ENCODE peak calls at places on chromosomes 1 and 21, in four cellular contexts. Y is GM12878, V is HepG2, N is HCT116. S is an unnamed sample.

GRCh38 chr1:76377247-76377646 is 302.7 kb downstream of the ST6GALNAC3 start:
- ATAC-seq in Y (no peak), V (no peak), N (no peak), S (no peak)

GRCh38 chr1:89175601-89176256 is at the start of gene GBP7:
- ATAC-seq in Y (no peak), V (no peak), N (no peak), S (no peak)

GRCh38 chr1:119467219-119467618 is 39.8 kb upstream of the HSD3B1 start:
- ATAC-seq in Y (no peak), V (no peak), N (no peak), S (no peak)

GRCh38 chr1:197837911-197838310 is 62.6 kb upstream of the DENND1B start:
- ATAC-seq in Y (no peak), V (peak; percentile 69), N (no peak), S (no peak)

GRCh38 chr1:72845342-72845741 is 563.0 kb upstream of the NEGR1 start:
- ATAC-seq in Y (peak; percentile 36), V (peak; percentile 56), N (no peak), S (no peak)

GRCh38 chr1:61452354-61452990 is 272.5 kb downstream of the TM2D1 start:
- ATAC-seq in Y (no peak), V (peak; percentile 9), N (no peak), S (no peak)

GRCh38 chr1:160520582-160520981 is 2.5 kb downstream of the SLAMF6 start:
- ATAC-seq in Y (no peak), V (no peak), N (peak; percentile 54), S (no peak)

GRCh38 chr1:16276302-16277020 is 39.5 kb upstream of the CPLANE2 start:
- ATAC-seq in Y (no peak), V (no peak), N (no peak), S (no peak)

GRCh38 chr1:169509354-169509753 is 23.6 kb upstream of the SLC19A2 start:
- ATAC-seq in Y (peak; percentile 41), V (peak; percentile 80), N (no peak), S (no peak)

GRCh38 chr1:179369751-179370341 is 4.1 kb downstream of the AXDND1 start:
- ATAC-seq in Y (peak; percentile 56), V (peak; percentile 30), N (peak; percentile 67), S (no peak)

GRCh38 chr1:41380979-41381690 is 19.9 kb downstream of the FOXO6 start:
- ATAC-seq in Y (no peak), V (peak; percentile 13), N (peak; percentile 29), S (peak; percentile 8)

GRCh38 chr1:29986986-29987385 is 736.4 kb downstream of the MATN1 start:
- ATAC-seq in Y (no peak), V (peak; percentile 49), N (no peak), S (peak; percentile 51)

GRCh38 chr1:23438545-23438944 is 14.0 kb upstream of the TCEA3 start:
- ATAC-seq in Y (no peak), V (no peak), N (no peak), S (no peak)

GRCh38 chr1:244075247-244075722 is 24.2 kb downstream of the ZBTB18 start:
- ATAC-seq in Y (peak; percentile 27), V (no peak), N (no peak), S (no peak)

GRCh38 chr21:14942801-14943490 is 121.9 kb downstream of the NRIP1 start:
- ATAC-seq in Y (no peak), V (peak; percentile 96), N (no peak), S (no peak)

GRCh38 chr1:89939059-89939570 is 55.8 kb upstream of the ZNF326 start:
- ATAC-seq in Y (no peak), V (no peak), N (no peak), S (no peak)

GRCh38 chr1:221241592-221241991 is 362.3 kb downstream of the HLX start:
- ATAC-seq in Y (no peak), V (no peak), N (no peak), S (no peak)

GRCh38 chr1:33128781-33129180 is 47.8 kb downstream of the AZIN2 start:
- ATAC-seq in Y (no peak), V (no peak), N (no peak), S (no peak)
- H3K4me3 ChIP-seq in Y (peak overlapping the region; percentile 46), V (no peak overlapping the region), N (no peak overlapping the region), S (no peak overlapping the region)

DNA sequence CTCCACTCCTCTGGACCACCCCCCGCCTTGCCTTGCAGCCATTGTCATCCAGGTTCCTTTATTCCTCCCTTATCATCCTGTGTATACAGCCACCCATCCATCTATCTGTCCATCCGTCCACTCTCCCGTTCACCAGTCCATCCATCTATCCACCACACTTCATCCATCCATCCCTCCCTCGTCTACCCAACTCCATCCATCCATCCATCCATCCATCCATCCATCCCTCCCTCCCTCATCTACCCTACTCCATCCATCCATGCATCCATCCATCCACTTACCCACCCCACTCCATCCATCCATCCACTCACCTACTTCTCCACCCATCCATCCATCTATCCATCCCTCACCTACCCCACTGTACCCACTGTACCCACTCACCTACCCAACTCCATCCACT is 35.4 kb downstream of the DHRS3 start:
- ATAC-seq in Y (no peak), V (no peak), N (no peak), S (no peak)
- TF ChIP-seq CTCF in Y (no peak), V (no peak), N (no peak), S (no peak)

DNA sequence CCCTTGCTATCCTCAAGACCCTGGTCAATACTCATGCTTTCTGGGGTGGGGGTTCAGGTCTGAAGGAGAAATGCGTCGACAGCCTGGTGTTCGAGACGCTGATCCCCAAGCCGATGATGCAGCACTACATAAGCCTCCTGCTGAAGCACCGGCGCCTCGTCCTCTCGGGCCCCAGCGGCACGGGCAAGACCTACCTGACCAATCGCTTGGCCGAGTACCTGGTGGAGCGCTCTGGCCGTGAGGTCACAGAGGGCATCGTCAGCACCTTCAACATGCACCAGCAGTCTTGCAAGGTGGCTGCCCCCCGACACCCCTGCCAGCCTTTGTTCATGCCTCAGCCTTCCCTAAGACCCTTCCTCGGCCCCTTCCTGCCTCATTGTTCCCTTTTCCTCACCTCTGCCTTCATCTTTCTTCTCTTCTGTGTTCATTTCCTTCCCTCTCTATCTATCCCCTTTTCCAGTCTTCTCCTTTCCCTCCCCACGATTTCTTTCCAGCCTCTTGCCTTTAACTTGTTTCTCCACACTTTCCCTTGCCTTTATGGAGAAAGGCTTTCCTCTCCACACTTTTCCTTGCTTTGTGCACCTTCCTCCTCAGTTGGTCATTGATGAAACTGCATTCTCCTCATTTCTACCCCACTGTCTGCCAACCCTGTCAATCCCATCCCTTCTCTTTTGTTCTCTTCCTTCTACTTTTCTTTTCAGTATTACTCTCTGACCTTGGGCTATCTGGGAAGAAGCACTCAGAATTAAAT is 18.3 kb upstream of the IPO9 start:
- ATAC-seq in Y (no peak), V (no peak), N (no peak), S (no peak)
- TF ChIP-seq POLR2AphosphoS5 in Y (no peak), V (no peak), N (no peak), S (no peak)

DNA sequence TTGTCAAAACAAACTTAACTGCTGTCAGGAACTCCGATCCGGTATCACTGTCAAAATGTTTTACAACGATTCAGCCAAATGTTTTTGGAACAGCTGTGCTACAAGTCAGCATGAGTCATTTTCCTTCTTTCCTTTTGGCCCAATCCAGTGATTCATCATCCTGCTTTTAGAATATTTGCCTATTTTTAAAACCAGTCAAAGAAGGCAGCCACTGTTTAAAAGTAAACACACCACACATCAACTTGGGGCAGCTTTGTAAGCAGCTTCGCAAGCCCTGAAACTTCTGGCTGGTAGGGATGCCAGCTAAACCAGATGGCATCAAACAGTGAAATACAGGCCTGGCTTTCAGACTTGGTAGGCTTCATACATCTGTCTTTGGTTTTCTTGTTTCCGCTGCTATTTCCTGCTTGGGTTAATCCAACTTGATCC is 14.9 kb downstream of the MAP3K7CL start:
- ATAC-seq in Y (no peak), V (no peak), N (no peak), S (peak; percentile 83)
- H3K4me3 ChIP-seq in Y (no peak overlapping the region), V (no peak overlapping the region), N (no peak overlapping the region), S (no peak overlapping the region)

DNA sequence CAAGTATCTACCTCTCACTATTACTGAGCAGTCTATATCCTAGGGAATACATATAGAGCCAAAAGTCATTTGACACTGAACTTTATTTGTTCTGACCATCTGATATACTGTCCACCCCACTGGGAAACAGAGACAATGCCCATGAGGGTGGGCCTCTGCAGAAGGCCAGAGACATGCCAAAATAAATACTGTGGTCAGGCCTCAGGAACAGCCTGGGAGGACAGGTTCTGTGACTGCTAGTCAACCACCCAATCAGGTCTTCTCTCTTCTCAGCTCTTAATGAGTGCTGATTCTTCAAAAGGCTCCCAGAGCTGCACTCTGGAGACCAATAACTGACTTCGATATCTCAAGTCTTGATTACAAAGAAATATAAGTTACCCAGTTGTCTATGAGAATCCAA is 5.5 kb upstream of the ANKRD35 start:
- ATAC-seq in Y (no peak), V (peak; percentile 3), N (no peak), S (no peak)
- TF ChIP-seq CTCF in Y (no peak), V (no peak), N (no peak), S (no peak)

DNA sequence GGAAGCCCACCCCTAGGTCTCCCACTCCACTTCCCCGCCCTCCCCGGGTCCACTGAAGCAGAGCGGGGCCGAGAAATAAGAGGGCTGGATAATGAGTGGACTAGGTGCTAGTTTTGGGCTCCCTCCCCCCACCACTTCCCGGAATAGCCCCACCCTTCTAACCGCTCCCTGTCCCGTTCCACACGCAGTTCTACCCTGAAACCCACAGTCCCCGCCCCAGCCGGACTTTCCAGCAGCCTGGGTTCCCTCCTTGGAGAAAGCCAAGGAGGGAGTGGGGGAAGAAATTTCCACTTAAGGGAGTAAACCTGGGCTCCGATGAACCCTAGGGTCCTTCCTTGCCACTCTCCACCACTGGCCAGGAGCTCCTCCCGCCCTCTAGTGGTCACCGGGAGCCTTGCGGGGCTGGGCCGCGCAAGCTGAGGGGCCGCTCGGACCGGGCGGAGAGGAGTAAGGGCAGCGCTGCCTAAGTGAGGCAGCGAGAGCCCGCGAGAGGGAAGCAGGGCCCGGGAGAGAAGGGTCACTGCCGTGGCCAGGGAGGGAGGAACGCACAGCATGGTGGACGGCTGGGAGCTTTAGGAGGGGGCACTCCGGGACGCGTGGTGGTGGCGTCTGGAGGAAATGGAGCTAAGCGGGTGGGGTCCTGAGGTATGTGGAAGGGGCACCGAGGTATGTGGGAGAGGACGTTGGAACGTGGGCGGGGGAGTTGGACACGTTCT is 14.3 kb downstream of the THBS3 start:
- ATAC-seq in Y (peak; percentile 93), V (peak; percentile 91), N (peak; percentile 78), S (peak; percentile 87)
- TF ChIP-seq POLR2AphosphoS5 in Y (no peak), V (no peak), N (peak; percentile 71), S (peak; percentile 73)

GRCh38 chr21:44353200-44353970 is at the start of gene TRPM2:
- ATAC-seq in Y (peak; percentile 62), V (no peak), N (no peak), S (peak; percentile 53)

GRCh38 chr21:44357064-44357837 is 3.8 kb downstream of the TRPM2 start:
- ATAC-seq in Y (no peak), V (no peak), N (no peak), S (no peak)

GRCh38 chr21:44354775-44355771 is 1.7 kb downstream of the TRPM2 start:
- ATAC-seq in Y (peak; percentile 49), V (no peak), N (no peak), S (no peak)

GRCh38 chr21:44354001-44354405 is 582 bp downstream of the TRPM2 start:
- ATAC-seq in Y (no peak), V (no peak), N (no peak), S (peak; percentile 47)

DNA sequence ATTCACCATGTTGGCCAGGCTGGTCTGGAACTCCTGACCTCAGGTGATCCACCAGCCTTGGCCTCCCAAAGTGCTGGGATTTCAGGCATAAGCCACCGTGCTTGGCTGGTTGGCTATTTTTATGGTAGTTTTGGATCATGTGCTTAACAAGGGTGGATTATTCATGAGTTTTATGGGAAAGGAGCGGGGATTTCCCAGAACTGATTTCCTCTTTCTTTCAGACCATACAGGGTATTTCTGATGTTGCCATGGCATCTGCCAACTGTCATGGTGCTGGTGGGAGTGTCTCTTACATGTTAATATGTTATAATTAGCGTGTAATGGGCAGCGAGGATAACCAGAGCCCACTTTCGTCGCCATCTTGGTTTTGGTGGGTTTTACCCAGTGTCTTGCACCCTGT is 3.2 kb downstream of the TRPM2 start:
- ATAC-seq in Y (peak; percentile 24), V (no peak), N (no peak), S (no peak)
- H3K4me3 ChIP-seq in Y (no peak overlapping the region), V (no peak overlapping the region), N (no peak overlapping the region), S (no peak overlapping the region)